ENCODE peak calls at places on chromosomes 11 and 22, in six cellular contexts. I, O, E, A, B and J are unnamed samples.

GRCh38 chr22:22948651-22949611 is 61.3 kb downstream of the IGLL5 start:
- DNase-seq in B (no peak), E (no peak), A (no peak), I (no peak), O (no peak), J (no peak)

GRCh38 chr11:112526699-112527410 is 266.2 kb upstream of the PLET1 start:
- DNase-seq in B (no peak), O (no peak), A (no peak), E (no peak), I (no peak), J (no peak)

GRCh38 chr22:20044495-20045151 is 23.7 kb downstream of the TANGO2 start:
- DNase-seq in E (no peak), A (no peak), I (no peak), B (no peak), O (no peak), J (no peak)

GRCh38 chr11:13947379-13947778 is 15.1 kb upstream of the SPON1 start:
- DNase-seq in E (no peak), B (no peak), I (no peak), O (no peak), A (no peak), J (no peak)

GRCh38 chr11:57133616-57134015 is 48.1 kb upstream of the LRRC55 start:
- DNase-seq in O (no peak), E (no peak), B (no peak), A (no peak), I (no peak), J (no peak)

GRCh38 chr11:68450711-68451110 is 9.8 kb upstream of the PPP6R3 start:
- DNase-seq in E (no peak), O (no peak), I (no peak), A (no peak), B (no peak), J (no peak)

GRCh38 chr11:10272132-10272531 is 21.9 kb downstream of the SBF2 start:
- DNase-seq in A (no peak), B (no peak), I (no peak), O (no peak), E (no peak), J (no peak)

GRCh38 chr22:22548349-22548716 is 10.7 kb downstream of the PRAME start:
- DNase-seq in O (no peak), A (no peak), E (peak), I (no peak), B (no peak), J (no peak)

GRCh38 chr11:77199346-77199745 is 71.3 kb downstream of the MYO7A start:
- DNase-seq in A (no peak), I (no peak), O (no peak), E (no peak), B (no peak), J (no peak)
- TF ChIP-seq JUND in A (no peak), I (no peak), O (no peak), E (no peak), B (no peak), J (no peak)

GRCh38 chr22:38957808-38958207 is 399 bp downstream of the APOBEC3A start:
- DNase-seq in E (no peak), I (no peak), A (no peak), O (no peak), B (no peak), J (no peak)
- TF ChIP-seq JUND in E (no peak), I (no peak), A (no peak), O (no peak), B (no peak), J (no peak)

GRCh38 chr11:46413755-46414465 is 22.3 kb upstream of the CHRM4 start:
- DNase-seq in E (no peak), A (no peak), I (no peak), O (no peak), B (peak), J (no peak)
- TF ChIP-seq JUND in E (no peak), A (no peak), I (no peak), O (no peak), B (no peak), J (no peak)

DNA sequence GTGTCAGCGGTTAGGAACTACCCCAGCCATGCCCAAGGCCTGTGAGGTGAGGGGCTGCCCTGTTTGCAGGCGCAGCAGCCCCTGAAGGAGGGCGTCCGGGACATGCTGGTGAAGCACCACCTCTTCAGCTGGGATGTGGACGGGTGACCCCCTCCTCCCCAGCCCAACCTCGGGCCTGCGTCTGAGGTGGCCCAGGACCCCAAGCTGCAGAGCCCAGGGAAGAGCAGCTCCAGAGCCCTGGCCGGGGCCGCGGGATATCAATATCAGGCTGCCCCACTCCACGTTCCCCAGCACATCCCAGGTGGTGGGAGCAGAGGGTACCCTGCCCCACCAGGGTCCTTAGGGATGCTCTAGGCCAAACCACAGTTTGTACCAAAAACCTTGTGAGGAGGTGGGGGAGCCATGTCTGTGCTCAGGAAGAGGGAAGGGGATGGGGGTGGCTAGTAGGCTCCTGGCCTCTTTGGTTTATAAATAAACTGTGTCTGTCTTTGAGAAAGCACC is 39.3 kb downstream of the SGSM3 start:
- DNase-seq in O (no peak), B (no peak), I (no peak), E (no peak), A (no peak), J (no peak)
- TF ChIP-seq JUND in O (no peak), B (no peak), I (no peak), E (no peak), A (no peak), J (no peak)

DNA sequence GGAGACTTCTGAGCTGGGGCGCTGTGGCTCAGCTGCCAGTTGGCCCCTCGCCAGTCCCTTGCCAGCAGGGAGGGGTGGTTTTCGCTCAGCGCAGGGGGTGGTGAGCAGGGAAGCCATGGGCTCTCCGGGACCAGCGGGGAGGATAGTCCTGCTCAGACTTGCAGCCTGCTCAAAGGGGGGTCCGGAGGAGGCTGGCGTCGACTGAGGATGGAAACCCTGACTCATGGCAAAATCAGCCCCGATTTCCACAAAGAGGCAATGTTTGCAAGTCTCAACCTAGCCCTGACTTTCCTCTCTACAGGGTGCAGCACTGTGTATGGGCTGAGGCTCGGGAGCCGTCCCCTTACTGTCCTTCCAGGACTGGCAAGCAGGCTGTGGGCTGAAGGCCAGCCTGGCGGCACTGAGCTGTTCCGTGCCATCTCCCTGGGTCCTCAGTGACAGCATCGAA is 35.1 kb downstream of the FBLN1 start:
- DNase-seq in E (no peak), I (peak), B (no peak), O (no peak), A (no peak), J (no peak)
- TF ChIP-seq JUND in E (no peak), I (no peak), B (no peak), O (no peak), A (no peak), J (no peak)

DNA sequence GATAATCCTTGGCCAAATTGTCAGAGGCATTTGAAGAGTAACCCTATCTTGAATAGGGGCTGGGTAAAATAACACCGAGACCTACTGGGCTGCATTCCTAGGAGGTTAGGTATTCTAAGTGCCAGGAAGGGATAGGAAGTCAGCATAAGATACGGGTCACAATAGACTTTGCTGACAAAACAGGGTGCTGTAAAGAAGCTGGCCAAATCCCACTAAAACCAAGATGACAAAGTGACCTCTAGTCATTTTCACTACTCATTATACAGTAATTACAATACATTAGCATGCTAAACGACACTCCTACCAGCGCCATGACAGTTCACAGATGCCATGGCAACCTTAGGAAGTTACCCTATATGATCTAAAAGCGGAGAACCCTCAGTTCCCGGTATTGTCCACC is 964 bp upstream of the REXO2 start:
- DNase-seq in E (no peak), I (no peak), B (no peak), A (no peak), O (no peak), J (no peak)
- TF ChIP-seq JUND in E (no peak), I (no peak), B (no peak), A (no peak), O (peak), J (no peak)